ENCODE peak calls at places on chromosomes 3 and 15, in ten cellular contexts. P is CD8-positive, alpha-beta T cell; T is GM13977; Y is HuH-7; F is H9; L is activated T-helper 9 cell treated with anti-CD3 and anti-CD28 coated beads, Interleukin-2, amount 50 U/mL, for 16 hours; S is pulmonary artery endothelial cell; Q is transverse colon; W is frontal cortex; J is PC-9. R is an unnamed sample.
A peak's percentile ranks its signal among the peaks of the same experiment; 100 is the strongest.

GRCh38 chr3:56135941-56136340 is 332.3 kb downstream of the ERC2 start:
- DNase-seq in P (no peak), T (no peak), Y (no peak), F (no peak), L (no peak), S (no peak), Q (no peak), W (no peak), J (no peak), R (no peak)

GRCh38 chr3:48240711-48241491 is at the start of gene ZNF589:
- DNase-seq in P (peak; percentile 93), T (peak; percentile 94), Y (peak; percentile 97), F (peak; percentile 92), L (peak; percentile 91), S (peak; percentile 75), Q (peak; percentile 97), W (peak; percentile 78), J (peak; percentile 89), R (peak; percentile 92)

GRCh38 chr3:4447600-4448561 is 19.2 kb downstream of the SUMF1 start:
- DNase-seq in P (no peak), T (no peak), Y (no peak), F (peak; percentile 34), L (no peak), S (no peak), Q (no peak), W (no peak), J (no peak), R (no peak)

GRCh38 chr3:160343132-160343531 is 55.9 kb downstream of the IFT80 start:
- DNase-seq in P (no peak), T (peak; percentile 8), Y (no peak), F (no peak), L (no peak), S (no peak), Q (no peak), W (no peak), J (no peak), R (no peak)

GRCh38 chr3:137866001-137866400 is 101.9 kb downstream of the SOX14 start:
- DNase-seq in P (no peak), T (no peak), Y (no peak), F (no peak), L (no peak), S (no peak), Q (no peak), W (no peak), J (no peak), R (no peak)

GRCh38 chr3:39362177-39362576 is 21.0 kb upstream of the SLC25A38 start:
- DNase-seq in P (no peak), T (no peak), Y (no peak), F (no peak), L (no peak), S (no peak), Q (no peak), W (no peak), J (no peak), R (no peak)

GRCh38 chr3:190173426-190173825 is 52.7 kb upstream of the P3H2 start:
- DNase-seq in P (no peak), T (no peak), Y (no peak), F (no peak), L (no peak), S (no peak), Q (no peak), W (no peak), J (no peak), R (no peak)

GRCh38 chr3:159787794-159788205 is 200.8 kb upstream of the IL12A start:
- DNase-seq in P (no peak), T (no peak), Y (no peak), F (no peak), L (no peak), S (no peak), Q (peak; percentile 66), W (no peak), J (peak; percentile 96), R (no peak)

GRCh38 chr3:116815831-116816588 is 106.4 kb downstream of the TUSC7 start:
- DNase-seq in P (no peak), T (no peak), Y (no peak), F (no peak), L (no peak), S (no peak), Q (peak; percentile 32), W (no peak), J (no peak), R (no peak)

GRCh38 chr3:154427685-154428291 is 2.2 kb downstream of the GPR149 start:
- DNase-seq in P (no peak), T (no peak), Y (no peak), F (peak; percentile 56), L (no peak), S (no peak), Q (no peak), W (no peak), J (no peak), R (no peak)

GRCh38 chr15:65421360-65422215 is 1.2 kb downstream of the IGDCC4 start:
- DNase-seq in P (no peak), T (peak; percentile 78), Y (peak; percentile 57), F (peak; percentile 97), L (no peak), S (no peak), Q (peak; percentile 19), W (peak; percentile 59), J (no peak), R (peak; percentile 58)

GRCh38 chr3:151085889-151086483 is 522 bp downstream of the MED12L start:
- DNase-seq in P (no peak), T (peak; percentile 64), Y (peak; percentile 46), F (peak; percentile 58), L (no peak), S (no peak), Q (peak; percentile 10), W (peak; percentile 56), J (no peak), R (peak; percentile 53)

GRCh38 chr3:107430214-107431047 is 53.2 kb downstream of the CCDC54 start:
- DNase-seq in P (peak; percentile 1), T (peak; percentile 25), Y (no peak), F (peak; percentile 41), L (no peak), S (no peak), Q (peak; percentile 14), W (peak; percentile 15), J (no peak), R (no peak)

GRCh38 chr3:53092942-53093341 is 37.3 kb downstream of the RFT1 start:
- DNase-seq in P (no peak), T (no peak), Y (peak; percentile 24), F (no peak), L (no peak), S (no peak), Q (no peak), W (no peak), J (no peak), R (no peak)

GRCh38 chr3:11530153-11530721 is 113.5 kb downstream of the VGLL4 start:
- DNase-seq in P (no peak), T (no peak), Y (no peak), F (no peak), L (no peak), S (no peak), Q (no peak), W (no peak), J (no peak), R (no peak)